ENCODE peak calls at places on chromosomes 5 and 9, in seven cellular contexts. One of them, this sample, is unnamed.

GRCh38 chr9:114494776-114495569 is 10.3 kb downstream of the WHRN start:
- DNase-seq in NCI-H446 treated with DMSO at 0.1 percent for 48 hours: no peak
- DNase-seq in EL: no peak
- DNase-seq in NCI-H1417: peak
- DNase-seq in AG09309: no peak
- DNase-seq in fibroblast of mammary gland: no peak
- DNase-seq in GM20000: no peak
- DNase-seq in this sample: no peak

GRCh38 chr5:77321793-77322394 is 111.4 kb downstream of the PDE8B start:
- DNase-seq in NCI-H446 treated with DMSO at 0.1 percent for 48 hours: no peak
- DNase-seq in EL: no peak
- DNase-seq in NCI-H1417: no peak
- DNase-seq in AG09309: no peak
- DNase-seq in fibroblast of mammary gland: no peak
- DNase-seq in GM20000: no peak
- DNase-seq in this sample: no peak

GRCh38 chr9:135485832-135486231 is 6.2 kb downstream of the PPP1R26 start:
- DNase-seq in NCI-H446 treated with DMSO at 0.1 percent for 48 hours: no peak
- DNase-seq in EL: no peak
- DNase-seq in NCI-H1417: no peak
- DNase-seq in AG09309: no peak
- DNase-seq in fibroblast of mammary gland: no peak
- DNase-seq in GM20000: no peak
- DNase-seq in this sample: no peak

GRCh38 chr9:98603821-98604383 is 104.8 kb downstream of the GABBR2 start:
- DNase-seq in NCI-H446 treated with DMSO at 0.1 percent for 48 hours: peak
- DNase-seq in EL: no peak
- DNase-seq in NCI-H1417: no peak
- DNase-seq in AG09309: no peak
- DNase-seq in fibroblast of mammary gland: peak
- DNase-seq in GM20000: no peak
- DNase-seq in this sample: peak

GRCh38 chr9:77649109-77649812 is 1.1 kb upstream of the GNA14 start:
- DNase-seq in NCI-H446 treated with DMSO at 0.1 percent for 48 hours: no peak
- DNase-seq in EL: peak
- DNase-seq in NCI-H1417: no peak
- DNase-seq in AG09309: no peak
- DNase-seq in fibroblast of mammary gland: peak
- DNase-seq in GM20000: no peak
- DNase-seq in this sample: no peak

GRCh38 chr9:93303806-93304573 is 120.1 kb downstream of the WNK2 start:
- DNase-seq in NCI-H446 treated with DMSO at 0.1 percent for 48 hours: peak
- DNase-seq in EL: no peak
- DNase-seq in NCI-H1417: no peak
- DNase-seq in AG09309: no peak
- DNase-seq in fibroblast of mammary gland: no peak
- DNase-seq in GM20000: peak
- DNase-seq in this sample: no peak

GRCh38 chr9:15239816-15240215 is 67.2 kb downstream of the TTC39B start:
- DNase-seq in NCI-H446 treated with DMSO at 0.1 percent for 48 hours: no peak
- DNase-seq in EL: no peak
- DNase-seq in NCI-H1417: no peak
- DNase-seq in AG09309: no peak
- DNase-seq in fibroblast of mammary gland: peak
- DNase-seq in GM20000: no peak
- DNase-seq in this sample: no peak

GRCh38 chr9:2524601-2525000 is 97.0 kb upstream of the VLDLR start:
- DNase-seq in NCI-H446 treated with DMSO at 0.1 percent for 48 hours: no peak
- DNase-seq in EL: no peak
- DNase-seq in NCI-H1417: no peak
- DNase-seq in AG09309: no peak
- DNase-seq in fibroblast of mammary gland: no peak
- DNase-seq in GM20000: no peak
- DNase-seq in this sample: no peak

GRCh38 chr5:139911425-139912120 is 116.0 kb downstream of the PSD2 start:
- DNase-seq in NCI-H446 treated with DMSO at 0.1 percent for 48 hours: no peak
- DNase-seq in EL: no peak
- DNase-seq in NCI-H1417: peak
- DNase-seq in AG09309: no peak
- DNase-seq in fibroblast of mammary gland: no peak
- DNase-seq in GM20000: no peak
- DNase-seq in this sample: no peak

GRCh38 chr5:90866333-90866732 is 307.7 kb downstream of the ADGRV1 start:
- DNase-seq in NCI-H446 treated with DMSO at 0.1 percent for 48 hours: peak
- DNase-seq in EL: peak
- DNase-seq in NCI-H1417: peak
- DNase-seq in AG09309: peak
- DNase-seq in fibroblast of mammary gland: peak
- DNase-seq in GM20000: peak
- DNase-seq in this sample: peak

GRCh38 chr5:57780306-57780958 is 297.8 kb upstream of the ACTBL2 start:
- DNase-seq in NCI-H446 treated with DMSO at 0.1 percent for 48 hours: no peak
- DNase-seq in EL: peak
- DNase-seq in NCI-H1417: no peak
- DNase-seq in AG09309: no peak
- DNase-seq in fibroblast of mammary gland: no peak
- DNase-seq in GM20000: no peak
- DNase-seq in this sample: peak

GRCh38 chr9:135702002-135702721 is at the start of gene KCNT1:
- DNase-seq in NCI-H446 treated with DMSO at 0.1 percent for 48 hours: no peak
- DNase-seq in EL: peak
- DNase-seq in NCI-H1417: peak
- DNase-seq in AG09309: no peak
- DNase-seq in fibroblast of mammary gland: peak
- DNase-seq in GM20000: peak
- DNase-seq in this sample: peak

GRCh38 chr9:70962761-70963445 is 158.5 kb downstream of the TRPM3 start:
- DNase-seq in NCI-H446 treated with DMSO at 0.1 percent for 48 hours: no peak
- DNase-seq in EL: peak
- DNase-seq in NCI-H1417: no peak
- DNase-seq in AG09309: no peak
- DNase-seq in fibroblast of mammary gland: peak
- DNase-seq in GM20000: no peak
- DNase-seq in this sample: peak

GRCh38 chr5:113214606-113215323 is 220.0 kb downstream of the TSSK1B start:
- DNase-seq in NCI-H446 treated with DMSO at 0.1 percent for 48 hours: no peak
- DNase-seq in EL: no peak
- DNase-seq in NCI-H1417: no peak
- DNase-seq in AG09309: no peak
- DNase-seq in fibroblast of mammary gland: no peak
- DNase-seq in GM20000: no peak
- DNase-seq in this sample: no peak

GRCh38 chr9:88799706-88800682 is 191.3 kb upstream of the S1PR3 start:
- DNase-seq in NCI-H446 treated with DMSO at 0.1 percent for 48 hours: no peak
- DNase-seq in EL: no peak
- DNase-seq in NCI-H1417: no peak
- DNase-seq in AG09309: no peak
- DNase-seq in fibroblast of mammary gland: no peak
- DNase-seq in GM20000: no peak
- DNase-seq in this sample: no peak

GRCh38 chr5:142246-142810 is 49.0 kb upstream of the LRRC14B start:
- DNase-seq in NCI-H446 treated with DMSO at 0.1 percent for 48 hours: no peak
- DNase-seq in EL: no peak
- DNase-seq in NCI-H1417: no peak
- DNase-seq in AG09309: no peak
- DNase-seq in fibroblast of mammary gland: no peak
- DNase-seq in GM20000: no peak
- DNase-seq in this sample: no peak

GRCh38 chr5:88188458-88189132 is 80.0 kb downstream of the TMEM161B start:
- DNase-seq in NCI-H446 treated with DMSO at 0.1 percent for 48 hours: no peak
- DNase-seq in EL: peak
- DNase-seq in NCI-H1417: no peak
- DNase-seq in AG09309: no peak
- DNase-seq in fibroblast of mammary gland: peak
- DNase-seq in GM20000: no peak
- DNase-seq in this sample: no peak

GRCh38 chr9:81468084-81468595 is 221.2 kb downstream of the TLE1 start:
- DNase-seq in NCI-H446 treated with DMSO at 0.1 percent for 48 hours: no peak
- DNase-seq in EL: no peak
- DNase-seq in NCI-H1417: no peak
- DNase-seq in AG09309: no peak
- DNase-seq in fibroblast of mammary gland: no peak
- DNase-seq in GM20000: no peak
- DNase-seq in this sample: no peak

GRCh38 chr5:1905108-1905507 is 22.4 kb upstream of the IRX4 start:
- DNase-seq in NCI-H446 treated with DMSO at 0.1 percent for 48 hours: no peak
- DNase-seq in EL: no peak
- DNase-seq in NCI-H1417: no peak
- DNase-seq in AG09309: no peak
- DNase-seq in fibroblast of mammary gland: no peak
- DNase-seq in GM20000: no peak
- DNase-seq in this sample: no peak

GRCh38 chr5:180804129-180804601 is 1.6 kb upstream of the MGAT1 start:
- DNase-seq in NCI-H446 treated with DMSO at 0.1 percent for 48 hours: no peak
- DNase-seq in EL: no peak
- DNase-seq in NCI-H1417: no peak
- DNase-seq in AG09309: no peak
- DNase-seq in fibroblast of mammary gland: no peak
- DNase-seq in GM20000: no peak
- DNase-seq in this sample: no peak

GRCh38 chr9:3087697-3088096 is 243.8 kb upstream of the PUM3 start:
- DNase-seq in NCI-H446 treated with DMSO at 0.1 percent for 48 hours: no peak
- DNase-seq in EL: no peak
- DNase-seq in NCI-H1417: no peak
- DNase-seq in AG09309: no peak
- DNase-seq in fibroblast of mammary gland: no peak
- DNase-seq in GM20000: no peak
- DNase-seq in this sample: no peak

GRCh38 chr5:141779642-141780041 is 97.6 kb upstream of the ARAP3 start:
- DNase-seq in NCI-H446 treated with DMSO at 0.1 percent for 48 hours: no peak
- DNase-seq in EL: peak
- DNase-seq in NCI-H1417: no peak
- DNase-seq in AG09309: no peak
- DNase-seq in fibroblast of mammary gland: peak
- DNase-seq in GM20000: no peak
- DNase-seq in this sample: peak

GRCh38 chr9:107044872-107045271 is 181.9 kb downstream of the ZNF462 start:
- DNase-seq in NCI-H446 treated with DMSO at 0.1 percent for 48 hours: no peak
- DNase-seq in EL: no peak
- DNase-seq in NCI-H1417: no peak
- DNase-seq in AG09309: no peak
- DNase-seq in fibroblast of mammary gland: no peak
- DNase-seq in GM20000: no peak
- DNase-seq in this sample: no peak

GRCh38 chr5:6682239-6682638 is 31.0 kb upstream of the TENT4A start:
- DNase-seq in NCI-H446 treated with DMSO at 0.1 percent for 48 hours: no peak
- DNase-seq in EL: no peak
- DNase-seq in NCI-H1417: no peak
- DNase-seq in AG09309: no peak
- DNase-seq in fibroblast of mammary gland: no peak
- DNase-seq in GM20000: no peak
- DNase-seq in this sample: no peak

GRCh38 chr5:143986567-143987242 is 174.7 kb downstream of the HMHB1 start:
- DNase-seq in NCI-H446 treated with DMSO at 0.1 percent for 48 hours: no peak
- DNase-seq in EL: peak
- DNase-seq in NCI-H1417: no peak
- DNase-seq in AG09309: peak
- DNase-seq in fibroblast of mammary gland: peak
- DNase-seq in GM20000: no peak
- DNase-seq in this sample: peak

GRCh38 chr9:32378496-32378895 is 5.9 kb upstream of the ACO1 start:
- DNase-seq in NCI-H446 treated with DMSO at 0.1 percent for 48 hours: peak
- DNase-seq in EL: peak
- DNase-seq in NCI-H1417: peak
- DNase-seq in AG09309: peak
- DNase-seq in fibroblast of mammary gland: peak
- DNase-seq in GM20000: peak
- DNase-seq in this sample: peak

GRCh38 chr5:134077926-134078580 is 36.4 kb upstream of the TCF7 start:
- DNase-seq in NCI-H446 treated with DMSO at 0.1 percent for 48 hours: no peak
- DNase-seq in EL: no peak
- DNase-seq in NCI-H1417: no peak
- DNase-seq in AG09309: no peak
- DNase-seq in fibroblast of mammary gland: no peak
- DNase-seq in GM20000: no peak
- DNase-seq in this sample: no peak

GRCh38 chr5:373710-374602 is 52.4 kb downstream of the AHRR start:
- DNase-seq in NCI-H446 treated with DMSO at 0.1 percent for 48 hours: no peak
- DNase-seq in EL: peak
- DNase-seq in NCI-H1417: peak
- DNase-seq in AG09309: no peak
- DNase-seq in fibroblast of mammary gland: peak
- DNase-seq in GM20000: peak
- DNase-seq in this sample: peak

GRCh38 chr5:174183701-174184100 is 138.2 kb downstream of the NSG2 start:
- DNase-seq in NCI-H446 treated with DMSO at 0.1 percent for 48 hours: peak
- DNase-seq in EL: no peak
- DNase-seq in NCI-H1417: no peak
- DNase-seq in AG09309: no peak
- DNase-seq in fibroblast of mammary gland: no peak
- DNase-seq in GM20000: no peak
- DNase-seq in this sample: no peak

This sample was measured in IMR-90.